ENCODE peak calls at places on chromosomes 1 and 21, in five cellular contexts. One of them, this sample, is unnamed.

GRCh38 chr1:166865931-166866330 is 10.1 kb downstream of the TADA1 start:
- DNase-seq in neuronal stem cell: no peak
- DNase-seq in H9: no peak
- DNase-seq in trophoblast cell: peak; percentile 48
- DNase-seq in H1: no peak
- DNase-seq in this sample: no peak

GRCh38 chr1:248752981-248753525 is 2.5 kb downstream of the LYPD8 start:
- DNase-seq in neuronal stem cell: no peak
- DNase-seq in H1: no peak
- DNase-seq in H9: no peak
- DNase-seq in trophoblast cell: no peak
- DNase-seq in this sample: peak; percentile 6

GRCh38 chr1:180614746-180615145 is 17.1 kb upstream of the XPR1 start:
- DNase-seq in H1: no peak
- DNase-seq in H9: no peak
- DNase-seq in neuronal stem cell: no peak
- DNase-seq in trophoblast cell: no peak
- DNase-seq in this sample: no peak

GRCh38 chr1:24987424-24987823 is 57.3 kb upstream of the RUNX3 start:
- DNase-seq in H1: no peak
- DNase-seq in neuronal stem cell: no peak
- DNase-seq in H9: no peak
- DNase-seq in trophoblast cell: no peak
- DNase-seq in this sample: no peak

GRCh38 chr1:53145942-53146708 is 3.7 kb upstream of the SLC1A7 start:
- DNase-seq in H1: no peak
- DNase-seq in H9: no peak
- DNase-seq in neuronal stem cell: no peak
- DNase-seq in trophoblast cell: peak; percentile 99
- DNase-seq in this sample: peak; percentile 100

GRCh38 chr1:67704351-67704750 is 19.4 kb downstream of the GADD45A start:
- DNase-seq in H1: no peak
- DNase-seq in neuronal stem cell: no peak
- DNase-seq in H9: no peak
- DNase-seq in trophoblast cell: no peak
- DNase-seq in this sample: no peak

GRCh38 chr1:53693773-53694717 is 44.9 kb downstream of the GLIS1 start:
- DNase-seq in neuronal stem cell: no peak
- DNase-seq in trophoblast cell: no peak
- DNase-seq in H9: no peak
- DNase-seq in H1: no peak
- DNase-seq in this sample: peak; percentile 26

GRCh38 chr1:30779294-30780071 is 21.9 kb upstream of the LAPTM5 start:
- DNase-seq in H9: peak; percentile 92
- DNase-seq in trophoblast cell: peak; percentile 65
- DNase-seq in neuronal stem cell: peak; percentile 83
- DNase-seq in H1: peak; percentile 70
- DNase-seq in this sample: peak; percentile 71

GRCh38 chr1:145961425-145962156 is 2.8 kb downstream of the ANKRD34A start:
- DNase-seq in H1: no peak
- DNase-seq in trophoblast cell: no peak
- DNase-seq in neuronal stem cell: no peak
- DNase-seq in H9: no peak
- DNase-seq in this sample: peak; percentile 53

GRCh38 chr1:247268390-247269045 is 12.6 kb downstream of the VN1R5 start:
- DNase-seq in H9: no peak
- DNase-seq in neuronal stem cell: no peak
- DNase-seq in H1: no peak
- DNase-seq in trophoblast cell: no peak
- DNase-seq in this sample: no peak

GRCh38 chr1:22111620-22112019 is 31.3 kb downstream of the WNT4 start:
- DNase-seq in neuronal stem cell: no peak
- DNase-seq in H9: no peak
- DNase-seq in H1: no peak
- DNase-seq in trophoblast cell: no peak
- DNase-seq in this sample: peak; percentile 76

GRCh38 chr1:18352640-18353245 is 128.0 kb upstream of the KLHDC7A start:
- DNase-seq in H9: no peak
- DNase-seq in H1: no peak
- DNase-seq in neuronal stem cell: no peak
- DNase-seq in trophoblast cell: no peak
- DNase-seq in this sample: no peak
- H2BK12ac ChIP-seq in H9: no peak overlapping the region
- H2BK12ac ChIP-seq in H1: no peak overlapping the region
- H2BK12ac ChIP-seq in neuronal stem cell: no peak overlapping the region
- H2BK12ac ChIP-seq in trophoblast cell: no peak overlapping the region
- H2BK12ac ChIP-seq in this sample: no peak overlapping the region

GRCh38 chr1:219716611-219717114 is 103.8 kb upstream of the ZC3H11B start:
- DNase-seq in H9: no peak
- DNase-seq in H1: no peak
- DNase-seq in neuronal stem cell: no peak
- DNase-seq in trophoblast cell: no peak
- DNase-seq in this sample: no peak
- H3K18ac ChIP-seq in H9: no peak overlapping the region
- H3K18ac ChIP-seq in H1: no peak overlapping the region
- H3K18ac ChIP-seq in neuronal stem cell: no peak overlapping the region
- H3K18ac ChIP-seq in trophoblast cell: no peak overlapping the region
- H3K18ac ChIP-seq in this sample: no peak overlapping the region

DNA sequence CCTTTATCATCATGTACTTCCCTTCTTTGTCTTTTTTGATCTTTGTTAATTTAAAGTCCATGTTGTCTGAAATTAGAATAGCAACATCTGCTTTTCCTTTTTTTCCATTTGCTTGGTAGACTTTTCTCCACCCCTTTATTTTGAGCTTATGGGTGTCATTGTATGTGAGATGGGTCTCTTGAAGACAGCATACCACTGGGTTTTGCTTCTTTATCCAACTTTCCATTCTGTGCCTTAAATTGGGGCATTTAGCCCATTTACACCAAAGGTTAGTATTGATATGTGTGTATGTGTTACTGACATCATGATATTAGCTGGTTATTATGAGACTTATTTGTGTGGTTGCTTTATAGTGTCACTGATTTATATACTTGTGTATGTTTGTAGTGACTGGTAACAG is 50.2 kb downstream of the IFI44 start:
- DNase-seq in H1: no peak
- DNase-seq in H9: no peak
- DNase-seq in trophoblast cell: no peak
- DNase-seq in neuronal stem cell: no peak
- DNase-seq in this sample: no peak
- H2BK12ac ChIP-seq in H1: no peak overlapping the region
- H2BK12ac ChIP-seq in H9: no peak overlapping the region
- H2BK12ac ChIP-seq in trophoblast cell: no peak overlapping the region
- H2BK12ac ChIP-seq in neuronal stem cell: no peak overlapping the region
- H2BK12ac ChIP-seq in this sample: no peak overlapping the region

DNA sequence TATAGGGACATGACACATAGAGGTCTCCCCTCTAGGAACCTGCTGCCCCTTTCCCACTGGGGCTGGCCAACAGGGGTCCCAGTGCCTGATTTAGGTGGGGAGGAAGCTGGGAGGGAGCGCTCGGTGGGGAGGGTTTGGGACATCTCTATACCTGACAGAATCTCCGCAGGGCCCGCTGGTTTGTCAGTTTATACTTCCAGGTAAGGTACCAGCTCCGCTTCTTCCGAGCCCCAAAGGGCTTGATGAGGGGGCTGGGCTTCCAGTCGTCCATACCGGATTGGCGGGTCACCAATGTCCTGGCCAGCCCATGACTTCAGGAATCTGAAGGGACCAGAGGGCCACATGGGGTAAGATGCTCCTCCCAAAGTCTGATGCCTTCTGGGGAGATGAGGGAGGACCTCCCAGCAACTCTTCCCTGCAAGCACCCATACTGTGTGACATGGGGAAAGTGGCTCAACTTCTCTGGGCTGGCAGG is 646 bp downstream of the POMGNT1 start:
- DNase-seq in H9: peak; percentile 53
- DNase-seq in H1: no peak
- DNase-seq in trophoblast cell: no peak
- DNase-seq in neuronal stem cell: no peak
- DNase-seq in this sample: no peak
- H3K18ac ChIP-seq in H9: no peak overlapping the region
- H3K18ac ChIP-seq in H1: no peak overlapping the region
- H3K18ac ChIP-seq in trophoblast cell: peak overlapping the region; percentile 31
- H3K18ac ChIP-seq in neuronal stem cell: peak overlapping the region; percentile 98
- H3K18ac ChIP-seq in this sample: peak overlapping the region; percentile 95

GRCh38 chr21:43982489-43983078 is 29.5 kb upstream of the TRAPPC10 start:
- DNase-seq in trophoblast cell: no peak
- DNase-seq in H1: no peak
- DNase-seq in H9: no peak
- DNase-seq in neuronal stem cell: no peak
- DNase-seq in this sample: no peak

GRCh38 chr21:43985690-43986251 is 26.3 kb upstream of the TRAPPC10 start:
- DNase-seq in trophoblast cell: no peak
- DNase-seq in neuronal stem cell: no peak
- DNase-seq in H9: peak; percentile 77
- DNase-seq in H1: no peak
- DNase-seq in this sample: no peak

GRCh38 chr21:43983390-43983789 is 28.7 kb upstream of the TRAPPC10 start:
- DNase-seq in trophoblast cell: no peak
- DNase-seq in neuronal stem cell: no peak
- DNase-seq in H9: no peak
- DNase-seq in H1: no peak
- DNase-seq in this sample: no peak

GRCh38 chr21:43984905-43985689 is 27.0 kb upstream of the TRAPPC10 start:
- DNase-seq in H9: no peak
- DNase-seq in neuronal stem cell: no peak
- DNase-seq in trophoblast cell: no peak
- DNase-seq in H1: no peak
- DNase-seq in this sample: peak; percentile 15

DNA sequence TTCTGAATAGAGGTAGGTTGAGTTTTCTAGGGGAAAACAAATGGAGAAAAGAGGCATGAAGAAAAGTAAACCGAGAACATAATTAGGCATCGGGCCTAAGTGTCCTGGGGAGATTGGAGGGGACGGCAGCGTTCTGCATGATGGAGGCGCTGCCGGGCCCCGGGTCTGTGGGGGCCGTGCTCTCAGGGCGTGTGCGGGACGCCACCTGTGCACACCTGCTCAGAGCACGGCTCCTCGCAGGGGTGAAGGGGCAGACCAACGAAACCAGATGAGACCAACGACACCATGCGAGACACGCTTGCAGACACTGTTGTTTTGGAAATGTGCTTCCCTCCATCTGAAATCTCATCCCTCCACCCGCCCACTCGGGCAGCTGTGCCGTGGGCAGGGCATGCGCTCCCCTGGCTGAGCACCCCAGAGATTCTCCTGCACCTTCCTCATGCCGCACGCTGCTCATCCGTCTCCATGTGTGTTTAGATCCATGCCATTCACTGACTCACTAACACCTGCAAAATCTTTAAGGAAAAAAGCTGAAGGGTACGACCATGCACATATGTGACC is 28.2 kb upstream of the TRAPPC10 start:
- DNase-seq in H1: no peak
- DNase-seq in trophoblast cell: no peak
- DNase-seq in neuronal stem cell: no peak
- DNase-seq in H9: no peak
- DNase-seq in this sample: no peak
- H2BK12ac ChIP-seq in H1: no peak overlapping the region
- H2BK12ac ChIP-seq in trophoblast cell: no peak overlapping the region
- H2BK12ac ChIP-seq in neuronal stem cell: no peak overlapping the region
- H2BK12ac ChIP-seq in H9: no peak overlapping the region
- H2BK12ac ChIP-seq in this sample: no peak overlapping the region

DNA sequence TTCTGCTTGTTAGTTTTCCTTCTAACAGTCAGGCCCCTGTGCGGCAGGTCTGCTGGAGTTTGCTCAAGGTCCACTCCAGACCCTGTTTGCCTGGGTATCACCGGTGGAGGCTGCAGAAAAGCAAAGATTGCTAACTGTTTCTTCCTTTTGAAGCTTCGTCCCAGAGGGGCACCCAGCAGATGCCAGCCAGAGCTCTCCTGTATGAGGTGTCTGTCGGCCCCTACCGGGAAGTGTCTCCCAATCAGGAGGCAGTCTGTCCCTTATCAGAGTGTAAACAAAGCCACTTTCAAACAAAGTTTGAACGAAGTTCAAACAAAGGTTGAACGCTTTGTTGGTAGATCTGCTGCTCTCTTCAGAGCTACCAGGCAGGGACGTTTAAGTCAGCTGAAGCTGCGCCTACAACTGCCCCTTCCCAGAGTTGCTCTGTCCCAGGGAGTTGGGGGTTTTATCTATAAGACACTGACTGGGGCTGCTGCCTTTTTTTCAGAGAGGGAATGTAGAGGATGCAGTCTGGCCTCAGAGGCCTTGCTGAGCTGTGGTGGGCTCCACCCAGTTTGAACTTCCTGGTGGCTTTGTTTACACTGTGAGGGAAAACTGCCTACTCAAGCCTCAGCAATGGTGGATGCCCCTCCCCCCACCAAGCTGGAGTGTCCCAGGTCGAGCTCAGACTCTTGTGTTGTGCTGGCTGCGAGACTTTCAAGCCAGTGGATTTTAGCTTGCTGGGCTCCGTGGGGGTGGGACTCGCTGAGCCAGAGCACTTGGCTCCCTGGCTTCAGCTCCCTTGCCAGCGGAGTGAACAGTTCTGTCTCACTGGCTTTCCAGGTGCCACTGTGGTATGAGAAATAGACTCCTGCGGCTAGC is 401.8 kb downstream of the SRGAP2C start:
- DNase-seq in H9: peak; percentile 74
- DNase-seq in neuronal stem cell: no peak
- DNase-seq in H1: no peak
- DNase-seq in trophoblast cell: no peak
- DNase-seq in this sample: peak; percentile 3
- H3K18ac ChIP-seq in H9: peak overlapping the region; percentile 76
- H3K18ac ChIP-seq in neuronal stem cell: peak overlapping the region; percentile 31
- H3K18ac ChIP-seq in H1: peak overlapping the region; percentile 32
- H3K18ac ChIP-seq in trophoblast cell: no peak overlapping the region
- H3K18ac ChIP-seq in this sample: no peak overlapping the region

GRCh38 chr1:175232335-175232734 is 39.8 kb upstream of the KIAA0040 start:
- DNase-seq in H1: no peak
- DNase-seq in H9: no peak
- DNase-seq in trophoblast cell: no peak
- DNase-seq in neuronal stem cell: no peak
- DNase-seq in this sample: no peak

GRCh38 chr1:175237389-175237788 is 44.8 kb upstream of the KIAA0040 start:
- DNase-seq in trophoblast cell: no peak
- DNase-seq in neuronal stem cell: no peak
- DNase-seq in H1: no peak
- DNase-seq in H9: no peak
- DNase-seq in this sample: no peak

DNA sequence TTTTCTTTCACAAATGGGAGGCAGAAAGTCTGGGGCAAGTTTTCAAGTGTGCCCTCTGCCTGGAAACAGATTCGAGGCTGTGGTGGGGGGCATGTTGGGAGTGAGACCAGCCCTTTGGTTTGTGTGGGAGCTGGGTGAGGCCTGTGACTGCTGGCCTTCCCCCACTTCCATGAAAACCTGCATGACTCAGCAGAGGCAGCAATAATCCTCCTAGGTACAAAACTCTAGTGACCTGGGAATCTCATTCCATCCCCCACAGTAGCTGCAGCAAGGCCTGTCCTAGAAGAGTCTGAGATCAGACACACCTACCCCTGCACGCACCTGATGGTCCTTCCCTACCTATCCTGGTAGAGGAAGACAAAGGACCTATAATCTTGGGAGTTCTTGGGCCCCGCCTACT is 42.1 kb upstream of the KIAA0040 start:
- DNase-seq in H9: no peak
- DNase-seq in neuronal stem cell: no peak
- DNase-seq in H1: no peak
- DNase-seq in trophoblast cell: no peak
- DNase-seq in this sample: no peak
- H2BK12ac ChIP-seq in H9: no peak overlapping the region
- H2BK12ac ChIP-seq in neuronal stem cell: no peak overlapping the region
- H2BK12ac ChIP-seq in H1: no peak overlapping the region
- H2BK12ac ChIP-seq in trophoblast cell: no peak overlapping the region
- H2BK12ac ChIP-seq in this sample: no peak overlapping the region